ENCODE peak calls at places on chromosomes 16 and 17, in six cellular contexts. O is GM10248; A is skeletal muscle cell; Y is thoracic aorta; U is CD4-positive, CD25-positive, alpha-beta regulatory T cell; P is nucleus accumbens. V is an unnamed sample.

GRCh38 chr17:50681260-50682200 is 26.2 kb downstream of the ANKRD40 start:
- DNase-seq in O (no peak), A (peak), Y (no peak), U (no peak), P (no peak), V (peak)

GRCh38 chr17:67615011-67615561 is 102.7 kb upstream of the NOL11 start:
- DNase-seq in O (no peak), A (no peak), Y (no peak), U (no peak), P (no peak), V (no peak)

GRCh38 chr17:65942592-65942991 is 249.3 kb downstream of the CEP112 start:
- DNase-seq in O (no peak), A (no peak), Y (no peak), U (no peak), P (no peak), V (no peak)

GRCh38 chr17:35291802-35292201 is 48.9 kb downstream of the SLFN5 start:
- DNase-seq in O (no peak), A (no peak), Y (no peak), U (no peak), P (no peak), V (no peak)

GRCh38 chr16:46717692-46718091 is 28.2 kb downstream of the ORC6 start:
- DNase-seq in O (no peak), A (no peak), Y (no peak), U (no peak), P (no peak), V (no peak)

GRCh38 chr16:81645303-81645702 is 133.8 kb upstream of the PLCG2 start:
- DNase-seq in O (no peak), A (peak), Y (no peak), U (no peak), P (peak), V (peak)

GRCh38 chr16:62253926-62254325 is 217.7 kb upstream of the CDH8 start:
- DNase-seq in O (no peak), A (no peak), Y (no peak), U (no peak), P (no peak), V (peak)

GRCh38 chr17:37392024-37392590 is 14.5 kb downstream of the ACACA start:
- DNase-seq in O (peak), A (peak), Y (no peak), U (no peak), P (no peak), V (no peak)

GRCh38 chr17:81593105-81593871 is 41.1 kb upstream of the FAAP100 start:
- DNase-seq in O (no peak), A (no peak), Y (no peak), U (no peak), P (no peak), V (no peak)

GRCh38 chr16:88502371-88502770 is 49.3 kb downstream of the ZFPM1 start:
- DNase-seq in O (no peak), A (no peak), Y (no peak), U (no peak), P (no peak), V (no peak)

GRCh38 chr17:38604479-38605229 is 1.1 kb downstream of the SRCIN1 start:
- DNase-seq in O (peak), A (no peak), Y (no peak), U (no peak), P (no peak), V (peak)

GRCh38 chr16:88855736-88856121 is 1.0 kb downstream of the GALNS start:
- DNase-seq in O (no peak), A (no peak), Y (no peak), U (peak), P (no peak), V (peak)

GRCh38 chr16:3879887-3880564 is 487 bp downstream of the CREBBP start:
- DNase-seq in O (peak), A (no peak), Y (no peak), U (peak), P (peak), V (peak)

GRCh38 chr17:76354747-76355310 is 1.1 kb upstream of the PRPSAP1 start:
- DNase-seq in O (no peak), A (no peak), Y (no peak), U (no peak), P (no peak), V (peak)